ENCODE peak calls at places on chromosome 2, in seven cellular contexts. H is fibroblast of lung, W is breast epithelium, R is A549, Y is bronchial epithelial cell, K is skeletal muscle cell, G is IMR-90. E is an unnamed sample.

GRCh38 chr2:126482582-126483464 is 173.1 kb upstream of the GYPC start:
- DNase-seq in Y (no peak), K (no peak), W (no peak), H (no peak), R (peak; percentile 31), G (no peak), E (no peak)

GRCh38 chr2:102245266-102246151 is 58.7 kb downstream of the IL1RL2 start:
- DNase-seq in Y (no peak), G (peak; percentile 18), R (no peak), K (no peak), H (peak; percentile 34), W (no peak), E (no peak)

GRCh38 chr2:85318222-85319182 is 9.3 kb downstream of the TGOLN2 start:
- DNase-seq in W (no peak), K (peak; percentile 80), H (peak; percentile 60), R (no peak), Y (peak; percentile 84), G (peak; percentile 91), E (peak; percentile 73)

GRCh38 chr2:203534486-203535077 is 519 bp downstream of the RAPH1 start:
- DNase-seq in K (no peak), Y (peak; percentile 21), H (peak; percentile 17), R (peak; percentile 9), W (peak; percentile 52), G (no peak), E (no peak)

GRCh38 chr2:165877565-165878550 is 75.7 kb downstream of the TTC21B start:
- DNase-seq in R (no peak), H (peak; percentile 72), W (no peak), Y (peak; percentile 78), G (peak; percentile 66), K (peak; percentile 41), E (no peak)

GRCh38 chr2:156918410-156918809 is 339.1 kb upstream of the GALNT5 start:
- DNase-seq in W (no peak), Y (peak; percentile 60), G (peak; percentile 18), K (no peak), R (no peak), H (no peak), E (no peak)

GRCh38 chr2:20291106-20291564 is 59.5 kb downstream of the PUM2 start:
- DNase-seq in K (peak; percentile 39), R (peak; percentile 91), G (peak; percentile 82), Y (peak; percentile 84), H (peak; percentile 85), W (no peak), E (peak; percentile 74)

GRCh38 chr2:31694444-31694843 is 113.7 kb upstream of the SRD5A2 start:
- DNase-seq in H (peak; percentile 8), Y (no peak), W (no peak), K (no peak), R (peak; percentile 57), G (peak; percentile 8), E (no peak)

GRCh38 chr2:1348789-1349188 is 64.5 kb upstream of the TPO start:
- DNase-seq in W (no peak), Y (no peak), H (no peak), K (no peak), R (no peak), G (no peak), E (no peak)

GRCh38 chr2:174172802-174173355 is 75.5 kb downstream of the OLA1 start:
- DNase-seq in W (no peak), K (no peak), Y (no peak), G (no peak), H (no peak), R (no peak), E (no peak)

GRCh38 chr2:228652366-228652765 is 470.9 kb upstream of the SPHKAP start:
- DNase-seq in Y (no peak), W (no peak), R (no peak), G (peak; percentile 47), H (no peak), K (no peak), E (no peak)

GRCh38 chr2:29022455-29023128 is 41.5 kb downstream of the TOGARAM2 start:
- DNase-seq in R (no peak), W (no peak), G (no peak), Y (no peak), H (no peak), K (no peak), E (no peak)

GRCh38 chr2:234422895-234423505 is 73.9 kb downstream of the ARL4C start:
- DNase-seq in K (no peak), W (no peak), Y (peak; percentile 26), H (no peak), R (peak; percentile 36), G (no peak), E (no peak)

GRCh38 chr2:204608261-204608660 is 63.0 kb downstream of the PARD3B start:
- DNase-seq in H (peak; percentile 61), Y (no peak), W (no peak), K (peak; percentile 36), R (no peak), G (peak; percentile 78), E (peak; percentile 5)

GRCh38 chr2:234164499-234165409 is 114.3 kb downstream of the SPP2 start:
- DNase-seq in Y (no peak), G (no peak), W (no peak), H (no peak), R (no peak), K (no peak), E (no peak)

GRCh38 chr2:179137191-179137590 is 87.3 kb upstream of the CCDC141 start:
- DNase-seq in Y (peak; percentile 84), K (no peak), G (no peak), R (no peak), W (no peak), H (no peak), E (no peak)

GRCh38 chr2:241014764-241015163 is 16.3 kb downstream of the SNED1 start:
- DNase-seq in G (no peak), H (no peak), Y (no peak), W (no peak), K (no peak), R (no peak), E (no peak)

GRCh38 chr2:182717451-182718215 is 1.6 kb downstream of the DNAJC10 start:
- DNase-seq in W (no peak), K (no peak), H (no peak), R (no peak), G (no peak), Y (no peak), E (no peak)

GRCh38 chr2:222142027-222142426 is 156.8 kb downstream of the PAX3 start:
- DNase-seq in W (no peak), G (no peak), H (no peak), K (no peak), Y (peak; percentile 99), R (no peak), E (peak; percentile 3)

GRCh38 chr2:182647499-182647787 is 68.6 kb upstream of the DNAJC10 start:
- DNase-seq in K (no peak), Y (no peak), H (no peak), W (no peak), R (no peak), G (no peak), E (no peak)

GRCh38 chr2:146038014-146038413 is 1518.1 kb upstream of the ZEB2 start:
- DNase-seq in G (no peak), Y (no peak), W (no peak), H (no peak), K (no peak), R (no peak), E (no peak)

GRCh38 chr2:45964945-45965344 is 313.5 kb downstream of the PRKCE start:
- DNase-seq in Y (no peak), R (no peak), H (no peak), K (no peak), G (no peak), W (no peak), E (no peak)

GRCh38 chr2:162327134-162327769 is 8.8 kb upstream of the IFIH1 start:
- DNase-seq in W (no peak), Y (no peak), H (no peak), K (no peak), R (no peak), G (no peak), E (no peak)

GRCh38 chr2:233481368-233482142 is 85.0 kb downstream of the USP40 start:
- DNase-seq in K (no peak), W (no peak), G (no peak), R (no peak), H (peak; percentile 17), Y (peak; percentile 70), E (no peak)

GRCh38 chr2:121617042-121617599 is 32.1 kb downstream of the CLASP1 start:
- DNase-seq in Y (no peak), R (no peak), K (no peak), H (peak; percentile 39), G (peak; percentile 44), W (no peak), E (no peak)

GRCh38 chr2:31337860-31338259 is 76.7 kb downstream of the XDH start:
- DNase-seq in K (no peak), W (no peak), R (no peak), H (peak; percentile 86), Y (peak; percentile 96), G (peak; percentile 94), E (peak; percentile 45)

GRCh38 chr2:42256502-42256901 is 87.3 kb downstream of the EML4 start:
- DNase-seq in G (no peak), Y (no peak), R (no peak), K (no peak), H (peak; percentile 26), W (no peak), E (no peak)
- H3K4me3 ChIP-seq in G (no peak overlapping the region), Y (no peak overlapping the region), R (no peak overlapping the region), K (no peak overlapping the region), H (no peak overlapping the region), W (no peak overlapping the region), E (no peak overlapping the region)

DNA sequence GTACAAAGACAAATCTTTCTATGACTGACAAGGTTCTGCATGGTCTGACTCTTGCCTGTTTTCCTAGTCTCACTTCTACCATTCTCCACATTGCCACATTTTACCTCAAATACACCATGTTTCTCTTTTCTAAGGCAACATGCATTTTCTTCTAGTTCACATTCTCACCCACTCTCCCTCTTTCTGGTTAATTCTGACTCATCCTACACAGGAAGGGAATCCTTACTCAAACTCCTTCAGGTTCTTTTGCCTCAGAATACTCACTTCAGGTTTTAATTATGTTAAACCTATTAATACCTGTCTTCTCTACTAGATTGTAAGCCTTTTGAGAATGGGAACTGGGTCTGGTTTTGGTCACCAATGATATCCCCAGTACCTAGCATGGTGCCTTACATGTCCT is 47.2 kb downstream of the MAP2 start:
- DNase-seq in W (no peak), R (no peak), Y (peak; percentile 76), K (peak; percentile 48), G (peak; percentile 55), H (peak; percentile 21), E (no peak)
- H3K4me3 ChIP-seq in W (no peak overlapping the region), R (no peak overlapping the region), Y (no peak overlapping the region), K (no peak overlapping the region), G (no peak overlapping the region), H (no peak overlapping the region), E (no peak overlapping the region)

GRCh38 chr2:113361051-113361450 is 76.4 kb upstream of the ZNG1B start:
- DNase-seq in W (no peak), R (no peak), Y (no peak), G (no peak), K (no peak), H (no peak), E (no peak)

DNA sequence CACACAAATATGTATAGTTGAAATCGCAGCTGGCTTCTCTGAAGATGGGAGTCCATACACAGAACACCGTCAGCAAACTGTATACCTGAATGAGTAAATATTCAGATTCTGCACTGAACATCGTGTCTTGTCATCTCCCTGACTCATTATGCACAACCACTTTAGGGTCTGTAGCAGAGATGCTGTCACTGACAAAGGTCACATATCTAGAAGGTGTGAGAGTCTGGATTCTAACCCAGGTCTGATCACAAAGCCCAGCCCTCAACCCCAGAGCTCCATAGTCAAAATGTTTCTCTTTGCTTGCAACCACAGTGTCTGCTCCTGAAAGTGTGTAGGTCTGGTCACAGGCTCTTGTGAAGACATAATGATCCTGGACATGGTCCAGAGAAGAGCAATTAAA is 78.3 kb upstream of the PAX8 start:
- DNase-seq in W (no peak), G (no peak), R (no peak), K (no peak), H (no peak), Y (no peak), E (no peak)
- H3K4me3 ChIP-seq in W (no peak overlapping the region), G (no peak overlapping the region), R (no peak overlapping the region), K (no peak overlapping the region), H (no peak overlapping the region), Y (no peak overlapping the region), E (no peak overlapping the region)

GRCh38 chr2:11482473-11483031 is 16.6 kb upstream of the E2F6 start:
- DNase-seq in W (no peak), Y (no peak), H (no peak), K (no peak), G (no peak), R (no peak), E (no peak)
- H3K4me3 ChIP-seq in W (peak overlapping the region; percentile 50), Y (peak overlapping the region; percentile 39), H (no peak overlapping the region), K (peak overlapping the region; percentile 47), G (peak overlapping the region; percentile 43), R (peak overlapping the region; percentile 73), E (peak overlapping the region; percentile 35)

E was measured in HFF-Myc.